ENCODE peak calls at places on chromosomes 11 and 22, in four cellular contexts. V, Q, B and G are unnamed samples.

GRCh38 chr11:108705061-108705460 is 40.2 kb downstream of the DDX10 start:
- DNase-seq in Q (no peak), V (no peak), B (no peak), G (no peak)

GRCh38 chr11:74720596-74721478 is 10.4 kb downstream of the CHRDL2 start:
- DNase-seq in Q (no peak), B (no peak), V (no peak), G (no peak)

GRCh38 chr11:99069831-99070444 is 49.2 kb downstream of the CNTN5 start:
- DNase-seq in B (peak; percentile 15), V (peak; percentile 4), Q (peak; percentile 3), G (no peak)

GRCh38 chr11:76791861-76792260 is 8.7 kb downstream of the TSKU start:
- DNase-seq in Q (peak; percentile 35), B (no peak), V (no peak), G (no peak)

GRCh38 chr11:125435461-125436238 is 60.4 kb downstream of the FEZ1 start:
- DNase-seq in V (no peak), B (no peak), Q (no peak), G (no peak)

GRCh38 chr22:50169181-50169759 is 1.3 kb upstream of the PANX2 start:
- DNase-seq in V (no peak), Q (no peak), B (no peak), G (no peak)

GRCh38 chr22:19085233-19086043 is 36.8 kb downstream of the DGCR2 start:
- DNase-seq in B (no peak), V (peak; percentile 43), Q (peak; percentile 26), G (no peak)

GRCh38 chr11:44727373-44728084 is 767 bp downstream of the TSPAN18 start:
- DNase-seq in V (no peak), Q (peak; percentile 16), B (no peak), G (peak; percentile 90)

GRCh38 chr22:46714550-46714949 is 23.5 kb downstream of the CERK start:
- DNase-seq in Q (no peak), B (no peak), V (no peak), G (no peak)

GRCh38 chr22:36164621-36165020 is 4.1 kb upstream of the APOL3 start:
- DNase-seq in V (no peak), B (no peak), Q (no peak), G (no peak)

GRCh38 chr11:75140269-75141138 is 10.4 kb upstream of the SLCO2B1 start:
- DNase-seq in V (peak; percentile 12), B (peak; percentile 33), Q (peak; percentile 47), G (peak; percentile 48)

GRCh38 chr11:72988796-72989195 is 153.3 kb downstream of the FCHSD2 start:
- DNase-seq in V (no peak), Q (no peak), B (no peak), G (no peak)

GRCh38 chr11:128222245-128222959 is 365.0 kb downstream of the ETS1 start:
- DNase-seq in Q (no peak), V (no peak), B (no peak), G (no peak)
- TF ChIP-seq SUZ12 in Q (no peak), V (no peak), B (no peak), G (no peak)

DNA sequence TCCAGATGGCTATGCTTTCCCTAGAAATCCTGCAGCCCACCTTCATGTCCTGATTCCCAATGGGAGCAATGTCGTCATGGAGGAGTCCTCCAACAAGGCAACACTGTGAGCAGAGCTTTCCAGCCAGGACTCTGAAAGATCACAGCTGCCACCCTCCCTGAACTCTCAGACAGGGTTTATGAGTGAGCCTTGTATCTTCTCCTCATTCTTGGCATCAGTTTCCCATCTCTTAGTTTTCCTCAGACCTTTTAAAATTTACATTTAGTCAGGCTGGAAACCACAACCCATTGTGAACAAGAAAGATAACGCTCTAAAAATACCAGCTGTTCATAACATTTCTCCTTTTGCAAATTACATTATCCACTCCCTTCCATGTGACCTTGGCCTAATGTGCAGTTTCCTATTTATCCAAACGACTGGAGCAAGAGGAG is 15.6 kb upstream of the LYVE1 start:
- DNase-seq in Q (no peak), V (no peak), B (no peak), G (no peak)
- TF ChIP-seq YY1 in Q (no peak), V (no peak), B (no peak), G (no peak)

GRCh38 chr11:64856382-64857227 is 12.2 kb upstream of the CDC42BPG start:
- DNase-seq in V (no peak), B (no peak), Q (peak; percentile 68), G (no peak)

GRCh38 chr11:64853709-64854108 is 9.3 kb upstream of the CDC42BPG start:
- DNase-seq in B (no peak), V (no peak), Q (no peak), G (no peak)

GRCh38 chr11:64854157-64854533 is 9.7 kb upstream of the CDC42BPG start:
- DNase-seq in V (no peak), B (no peak), Q (no peak), G (no peak)

GRCh38 chr11:64855596-64856304 is 11.3 kb upstream of the CDC42BPG start:
- DNase-seq in V (no peak), Q (no peak), B (no peak), G (no peak)

DNA sequence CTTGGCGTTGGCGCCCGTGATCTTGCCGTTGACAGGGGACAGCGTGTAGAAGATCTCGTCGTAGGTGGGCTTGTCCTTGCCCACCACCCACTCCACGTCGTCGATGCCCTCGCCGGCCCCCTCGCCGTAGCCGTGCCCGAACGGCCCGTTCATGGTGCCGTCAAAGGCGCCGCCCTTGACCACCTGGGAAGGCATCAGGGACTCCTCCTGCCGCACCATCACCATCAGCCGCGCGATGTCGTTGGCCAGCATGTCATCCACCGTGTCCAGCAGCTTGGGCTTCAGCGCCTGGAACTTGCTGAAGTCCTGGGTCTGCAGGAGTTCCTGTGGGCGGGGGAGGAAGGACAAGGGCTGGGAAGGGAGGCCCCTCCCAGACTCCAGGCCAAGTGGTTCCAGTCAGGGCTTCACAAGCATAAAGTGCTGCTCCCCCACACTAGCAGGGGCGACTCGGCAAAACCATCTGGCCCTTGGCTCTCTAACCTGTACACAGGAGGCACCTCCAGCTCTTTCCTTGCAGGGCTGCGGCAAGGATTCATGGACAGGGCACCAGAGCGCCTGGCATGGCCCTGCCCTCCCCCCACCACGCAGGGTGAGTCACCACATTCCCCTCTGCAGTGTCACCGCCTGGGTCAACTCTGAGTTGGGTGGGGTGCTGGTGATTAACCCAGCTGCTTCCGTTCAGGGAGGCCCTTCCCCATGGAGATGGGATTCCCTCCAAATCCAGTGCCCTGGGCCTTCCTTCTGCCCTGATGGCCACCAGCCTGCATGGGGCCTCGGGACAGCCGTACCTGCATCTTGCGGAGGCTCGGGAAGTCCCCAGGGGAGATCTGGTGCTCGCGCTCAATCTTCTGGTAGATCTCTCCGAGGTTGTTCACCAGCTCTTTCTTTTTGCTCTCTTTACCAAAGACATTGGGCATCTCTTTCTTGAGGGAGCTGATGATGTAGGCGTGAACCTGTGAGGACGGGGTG is 10.4 kb upstream of the CDC42BPG start:
- DNase-seq in B (no peak), V (no peak), Q (peak; percentile 80), G (no peak)
- TF ChIP-seq SUZ12 in B (no peak), V (no peak), Q (no peak), G (no peak)

GRCh38 chr11:102831128-102831708 is 12.2 kb downstream of the MMP3 start:
- DNase-seq in B (no peak), V (no peak), Q (peak; percentile 4), G (no peak)
- TF ChIP-seq YY1 in B (no peak), V (no peak), Q (no peak), G (no peak)

DNA sequence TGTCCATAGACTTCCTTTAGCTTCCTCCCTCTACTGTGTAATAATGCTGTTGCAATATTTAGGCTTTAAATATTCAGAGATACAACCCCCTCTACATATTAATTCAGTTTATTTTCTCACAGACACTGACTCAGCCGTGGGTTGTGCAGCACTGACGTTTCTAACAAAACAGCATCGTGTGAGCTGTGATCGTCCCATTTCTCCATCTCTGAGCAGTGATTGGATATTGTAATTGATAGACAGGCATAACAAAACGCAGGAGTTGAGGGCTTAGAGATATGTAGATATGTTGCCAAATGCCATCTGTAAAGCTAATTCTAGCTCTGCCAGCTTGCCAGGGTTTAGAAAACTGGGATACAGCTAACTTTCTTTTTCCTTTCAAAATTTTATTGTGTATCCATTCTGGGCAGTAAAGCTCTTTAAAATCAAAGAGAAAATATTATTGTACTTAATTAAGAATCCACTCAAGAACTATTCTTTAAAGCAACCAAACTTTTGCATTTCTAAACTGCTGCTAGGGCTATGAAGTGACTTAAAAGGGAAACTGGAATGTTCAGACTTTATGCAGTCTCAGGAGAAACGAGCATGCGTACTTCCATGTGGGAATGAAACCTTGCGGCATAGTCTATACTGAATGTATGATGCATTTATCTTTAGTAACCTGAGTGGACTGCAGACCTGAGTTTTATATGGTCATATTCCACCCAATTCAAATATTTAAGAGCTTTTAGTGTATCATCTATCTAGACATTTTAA is 22.7 kb downstream of the BTBD10 start:
- DNase-seq in V (no peak), B (no peak), Q (no peak), G (no peak)
- TF ChIP-seq SUZ12 in V (no peak), B (no peak), Q (no peak), G (no peak)

GRCh38 chr22:42691440-42691839 is 29.2 kb downstream of the A4GALT start:
- DNase-seq in Q (no peak), B (no peak), V (no peak), G (no peak)

GRCh38 chr22:42695294-42695693 is 25.4 kb downstream of the A4GALT start:
- DNase-seq in V (no peak), B (no peak), Q (no peak), G (no peak)

GRCh38 chr22:42693763-42694683 is 26.6 kb downstream of the A4GALT start:
- DNase-seq in Q (no peak), V (no peak), B (no peak), G (no peak)

GRCh38 chr22:42693055-42693762 is 27.5 kb downstream of the A4GALT start:
- DNase-seq in Q (no peak), V (no peak), B (no peak), G (no peak)

GRCh38 chr22:42692239-42693054 is 28.2 kb downstream of the A4GALT start:
- DNase-seq in V (no peak), Q (no peak), B (no peak), G (no peak)
- TF ChIP-seq YY1 in V (peak; percentile 29), Q (no peak), B (no peak), G (no peak)

GRCh38 chr11:70519117-70519516 is 120.8 kb downstream of the CTTN start:
- DNase-seq in V (peak; percentile 11), B (no peak), Q (no peak), G (no peak)

GRCh38 chr11:70517203-70517602 is 118.9 kb downstream of the CTTN start:
- DNase-seq in Q (no peak), B (no peak), V (no peak), G (no peak)

GRCh38 chr11:70521475-70522260 is 123.3 kb downstream of the CTTN start:
- DNase-seq in Q (no peak), V (no peak), B (no peak), G (no peak)

GRCh38 chr11:70522261-70522612 is 123.9 kb downstream of the CTTN start:
- DNase-seq in B (no peak), Q (no peak), V (no peak), G (no peak)

GRCh38 chr11:70517996-70518907 is 119.9 kb downstream of the CTTN start:
- DNase-seq in V (no peak), Q (no peak), B (no peak), G (no peak)
- TF ChIP-seq SUZ12 in V (no peak), Q (no peak), B (no peak), G (no peak)

DNA sequence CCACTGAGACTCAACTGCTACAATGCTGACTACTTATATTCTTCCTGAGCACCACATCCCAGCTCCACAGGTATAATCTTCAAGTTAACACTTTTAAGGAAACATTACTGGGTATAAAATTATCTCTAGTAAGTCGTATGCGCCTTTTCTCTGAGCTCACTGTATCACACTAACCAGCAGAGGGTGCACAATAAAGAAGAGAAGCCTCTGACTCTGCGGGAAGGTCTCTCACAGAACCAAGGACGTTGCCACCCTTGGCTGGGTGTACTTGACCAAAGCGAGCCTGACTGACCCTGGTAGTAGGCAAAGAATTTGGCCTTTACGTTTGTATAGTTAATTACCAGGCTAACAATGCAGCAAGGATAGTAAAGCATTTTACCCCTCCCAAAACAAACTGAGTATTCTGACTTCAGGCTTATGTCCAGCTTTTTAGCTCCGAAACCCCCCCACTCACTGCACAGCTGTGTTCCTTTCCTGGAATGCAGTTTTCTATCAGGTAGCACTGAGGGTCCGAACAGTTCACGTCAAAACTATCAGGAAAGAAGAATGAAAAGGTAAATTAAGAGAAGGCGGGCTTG is at the start of gene BTBD18:
- DNase-seq in Q (peak; percentile 83), B (no peak), V (no peak), G (no peak)
- TF ChIP-seq YY1 in Q (no peak), B (no peak), V (no peak), G (no peak)